ENCODE peak calls at places on chromosomes 3 and 15, in six cellular contexts. T, R, Q, Y, J and W are unnamed samples.

GRCh38 chr3:66592061-66592875 is 91.4 kb upstream of the LRIG1 start:
- DNase-seq in Q (no peak), J (no peak), R (no peak), T (peak), Y (no peak), W (no peak)

GRCh38 chr3:10557783-10558373 is 52.5 kb upstream of the ATP2B2 start:
- DNase-seq in J (no peak), T (peak), R (no peak), Q (peak), Y (no peak), W (no peak)

GRCh38 chr3:9600597-9600996 is 47.0 kb upstream of the LHFPL4 start:
- DNase-seq in Y (peak), Q (peak), T (no peak), R (no peak), J (no peak), W (peak)

GRCh38 chr3:43153189-43154083 is 47.6 kb upstream of the POMGNT2 start:
- DNase-seq in J (no peak), T (peak), R (no peak), Y (no peak), Q (no peak), W (no peak)

GRCh38 chr15:74402337-74402839 is 31.4 kb downstream of the SEMA7A start:
- DNase-seq in Y (no peak), R (no peak), T (no peak), J (no peak), Q (no peak), W (no peak)

GRCh38 chr15:77500986-77501385 is 80.3 kb downstream of the HMG20A start:
- DNase-seq in J (no peak), R (no peak), T (peak), Y (no peak), Q (peak), W (no peak)

GRCh38 chr15:43299411-43299810 is 31.0 kb downstream of the LCMT2 start:
- DNase-seq in R (no peak), J (no peak), Y (no peak), Q (no peak), T (no peak), W (no peak)

GRCh38 chr3:54580453-54580852 is 347.4 kb downstream of the LRTM1 start:
- DNase-seq in J (no peak), R (no peak), T (no peak), Y (no peak), Q (no peak), W (no peak)

GRCh38 chr3:116153174-116153573 is 292.1 kb downstream of the LSAMP start:
- DNase-seq in Q (no peak), R (no peak), J (no peak), Y (no peak), T (peak), W (no peak)

GRCh38 chr3:98735296-98735695 is 27.8 kb upstream of the ST3GAL6 start:
- DNase-seq in R (no peak), Y (no peak), J (no peak), T (no peak), Q (no peak), W (no peak)

GRCh38 chr3:99515-99914 is 97.0 kb upstream of the CHL1 start:
- DNase-seq in Y (no peak), R (no peak), J (no peak), Q (no peak), T (no peak), W (peak)

GRCh38 chr3:182182531-182182968 is 470.8 kb downstream of the SOX2 start:
- DNase-seq in R (peak), Q (no peak), J (peak), T (no peak), Y (no peak), W (no peak)

GRCh38 chr15:58492661-58493397 is 61.0 kb downstream of the LIPC start:
- DNase-seq in R (no peak), Y (no peak), Q (no peak), T (peak), J (no peak), W (no peak)

GRCh38 chr3:187951452-187952190 is 202.3 kb upstream of the LPP start:
- DNase-seq in T (peak), J (no peak), Y (no peak), Q (no peak), R (no peak), W (no peak)

GRCh38 chr3:8972614-8973013 is 9.3 kb upstream of the RAD18 start:
- DNase-seq in Q (peak), T (peak), J (peak), Y (no peak), R (no peak), W (no peak)

GRCh38 chr3:28050895-28051294 is 190.5 kb upstream of the CMC1 start:
- DNase-seq in R (no peak), T (peak), Y (no peak), Q (peak), J (peak), W (no peak)

GRCh38 chr15:72229076-72229946 is 1.7 kb downstream of the PKM start:
- DNase-seq in Y (no peak), Q (no peak), T (peak), J (no peak), R (no peak), W (peak)

GRCh38 chr3:155070932-155071387 is 9.2 kb upstream of the MME start:
- DNase-seq in Q (no peak), R (no peak), J (no peak), T (peak), Y (no peak), W (peak)

GRCh38 chr3:112134335-112135124 is 1.5 kb upstream of the GCSAM start:
- DNase-seq in T (no peak), Y (no peak), J (no peak), Q (no peak), R (no peak), W (peak)

GRCh38 chr3:103499132-103499885 is 1064.5 kb downstream of the ZPLD1 start:
- DNase-seq in J (no peak), T (peak), R (no peak), Y (no peak), Q (no peak), W (no peak)

GRCh38 chr3:151503074-151503473 is 42.2 kb upstream of the IGSF10 start:
- DNase-seq in T (no peak), Y (no peak), J (no peak), R (no peak), Q (no peak), W (no peak)

GRCh38 chr3:190883973-190884832 is 21.7 kb upstream of the GMNC start:
- DNase-seq in R (no peak), Q (peak), J (peak), Y (peak), T (peak), W (peak)

GRCh38 chr15:22810033-22810734 is 23.7 kb downstream of the NIPA1 start:
- DNase-seq in Y (no peak), J (no peak), T (no peak), Q (no peak), R (no peak), W (no peak)

GRCh38 chr3:12612514-12613226 is 51.2 kb downstream of the RAF1 start:
- DNase-seq in Q (no peak), Y (no peak), T (no peak), J (no peak), R (no peak), W (no peak)

GRCh38 chr3:125292015-125292414 is 79.5 kb upstream of the SLC12A8 start:
- DNase-seq in J (no peak), Q (no peak), Y (no peak), T (no peak), R (no peak), W (no peak)

GRCh38 chr15:48645558-48646330 is at the start of gene FBN1:
- DNase-seq in Q (peak), J (peak), Y (peak), T (peak), R (peak), W (peak)

GRCh38 chr15:39438260-39438659 is 142.6 kb upstream of the THBS1 start:
- DNase-seq in Q (no peak), Y (no peak), J (no peak), R (no peak), T (no peak), W (no peak)

GRCh38 chr15:71116366-71116765 is 1.1 kb downstream of the THSD4 start:
- DNase-seq in R (no peak), Q (no peak), Y (no peak), J (no peak), T (peak), W (no peak)

GRCh38 chr15:37891754-37892368 is 42.6 kb upstream of the TMCO5A start:
- DNase-seq in Q (peak), Y (no peak), T (peak), J (peak), R (no peak), W (peak)

GRCh38 chr3:131033480-131034080 is 6.9 kb downstream of the NEK11 start:
- DNase-seq in Y (no peak), Q (peak), R (no peak), J (peak), T (peak), W (peak)

GRCh38 chr15:66901336-66902100 is 163.9 kb upstream of the SMAD3 start:
- DNase-seq in Q (peak), Y (no peak), T (peak), J (no peak), R (no peak), W (no peak)

GRCh38 chr15:85581495-85581894 is 201.1 kb downstream of the AKAP13 start:
- DNase-seq in Q (no peak), T (no peak), Y (no peak), R (no peak), J (no peak), W (no peak)

GRCh38 chr3:155130001-155130400 is 49.9 kb downstream of the MME start:
- DNase-seq in T (peak), R (no peak), J (no peak), Y (no peak), Q (no peak), W (no peak)

GRCh38 chr3:184808021-184808420 is 3.9 kb upstream of the VPS8 start:
- DNase-seq in R (no peak), Y (no peak), Q (peak), T (no peak), J (peak), W (no peak)
- TF ChIP-seq USF2 in R (no peak), Y (no peak), Q (no peak), T (no peak), J (no peak), W (no peak)

GRCh38 chr3:177037241-177037640 is 160.0 kb downstream of the TBL1XR1 start:
- DNase-seq in T (peak), Y (no peak), Q (no peak), R (no peak), J (no peak), W (no peak)
- TF ChIP-seq USF2 in T (no peak), Y (no peak), Q (no peak), R (no peak), J (no peak), W (no peak)

GRCh38 chr3:35505181-35505580 is 134.1 kb upstream of the ARPP21 start:
- DNase-seq in R (no peak), J (no peak), Y (peak), Q (no peak), T (no peak), W (no peak)
- TF ChIP-seq USF2 in R (no peak), J (no peak), Y (no peak), Q (no peak), T (no peak), W (no peak)

DNA sequence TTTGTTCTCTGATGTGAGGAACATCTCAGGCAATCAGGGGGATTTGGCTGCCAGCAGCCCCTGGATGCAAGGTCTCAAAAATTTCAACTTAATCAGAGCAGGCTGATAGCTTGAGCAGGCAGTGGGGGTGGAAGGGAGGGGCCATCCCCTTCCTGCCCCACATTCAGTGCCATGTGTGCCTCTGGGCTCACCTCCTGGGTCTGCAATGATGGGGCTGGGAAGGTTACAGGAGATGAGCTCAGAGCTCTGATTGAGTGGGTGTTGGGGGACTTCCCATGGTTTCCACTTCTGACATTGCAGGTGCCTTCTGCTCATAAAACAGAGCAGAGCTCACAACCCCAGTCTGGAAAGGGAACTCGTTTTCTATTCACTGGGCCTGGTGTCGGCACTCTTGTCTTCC is 37.0 kb downstream of the PARP16 start:
- DNase-seq in T (peak), R (peak), J (no peak), Y (no peak), Q (no peak), W (no peak)
- TF ChIP-seq USF2 in T (no peak), R (no peak), J (no peak), Y (no peak), Q (no peak), W (no peak)

GRCh38 chr15:90103669-90104329 is 1.5 kb upstream of the IDH2 start:
- DNase-seq in T (no peak), Y (no peak), R (no peak), Q (no peak), J (peak), W (no peak)
- TF ChIP-seq USF2 in T (no peak), Y (no peak), R (no peak), Q (no peak), J (no peak), W (no peak)

GRCh38 chr3:138199847-138200246 is 12.7 kb downstream of the ARMC8 start:
- DNase-seq in R (no peak), Q (no peak), J (no peak), Y (no peak), T (no peak), W (no peak)

GRCh38 chr3:138195491-138195890 is 8.4 kb downstream of the ARMC8 start:
- DNase-seq in T (no peak), Q (no peak), Y (no peak), J (no peak), R (no peak), W (no peak)

GRCh38 chr3:138197545-138197944 is 10.4 kb downstream of the ARMC8 start:
- DNase-seq in R (no peak), J (no peak), Q (no peak), Y (no peak), T (no peak), W (no peak)

GRCh38 chr3:138196023-138196422 is 8.9 kb downstream of the ARMC8 start:
- DNase-seq in T (no peak), J (no peak), R (no peak), Q (no peak), Y (no peak), W (no peak)

GRCh38 chr3:138197058-138197457 is 10.0 kb downstream of the ARMC8 start:
- DNase-seq in T (peak), J (no peak), R (no peak), Y (peak), Q (no peak), W (no peak)
- TF ChIP-seq USF2 in T (no peak), J (no peak), R (no peak), Y (no peak), Q (no peak), W (no peak)

DNA sequence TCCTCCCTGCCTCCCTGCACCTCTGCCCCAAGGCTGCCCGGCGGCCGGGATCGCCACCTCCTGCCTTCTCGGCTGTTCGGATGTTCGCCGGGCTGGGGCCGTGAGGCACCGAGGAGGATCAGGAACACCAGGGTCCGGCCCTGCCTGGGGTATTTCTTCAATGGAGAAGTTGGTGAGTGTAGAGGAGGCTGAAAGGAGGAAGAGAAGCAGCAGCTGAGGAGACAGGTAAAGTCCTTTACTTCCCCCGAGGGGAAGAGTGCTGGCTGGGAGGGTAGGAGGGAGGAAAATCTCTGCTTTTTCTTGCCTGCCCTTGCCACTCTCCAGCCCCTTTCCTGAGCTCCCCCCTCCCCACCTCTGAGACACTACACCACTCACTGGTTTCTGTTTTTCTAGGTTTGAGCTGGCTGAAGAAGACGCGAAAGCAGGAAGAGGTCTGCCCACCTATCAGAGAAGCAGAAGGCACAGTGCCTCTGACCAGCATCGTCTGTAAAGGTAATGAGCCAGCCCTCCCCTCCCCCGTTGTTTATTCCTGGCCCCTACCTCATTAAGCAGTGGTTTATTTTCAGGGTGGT is 519 bp downstream of the ASB7 start:
- DNase-seq in Y (peak), J (peak), Q (peak), R (peak), T (peak), W (peak)
- TF ChIP-seq USF2 in Y (no peak), J (no peak), Q (no peak), R (no peak), T (no peak), W (no peak)